ENCODE peak calls at places on chromosomes 6 and 20, in seven cellular contexts. One of them, this sample, is unnamed. For H3K4me1, the result is how much of the 10 kb centered on the place peaks cover.

GRCh38 chr20:24199493-24199892 is 210.9 kb upstream of the GGTLC1 start:
- DNase-seq in right lobe of liver: no peak
- DNase-seq in IMR-90: no peak
- DNase-seq in osteoblast: no peak
- DNase-seq in cardiac muscle cell: no peak
- DNase-seq in hepatocyte: no peak
- DNase-seq in heart left ventricle: no peak
- DNase-seq in this sample: no peak

GRCh38 chr6:11810854-11811643 is 32.4 kb upstream of the ADTRP start:
- DNase-seq in right lobe of liver: no peak
- DNase-seq in IMR-90: peak
- DNase-seq in osteoblast: peak
- DNase-seq in cardiac muscle cell: peak
- DNase-seq in hepatocyte: no peak
- DNase-seq in heart left ventricle: no peak
- DNase-seq in this sample: no peak

GRCh38 chr20:35007413-35007812 is 51.7 kb downstream of the MYH7B start:
- DNase-seq in right lobe of liver: no peak
- DNase-seq in IMR-90: no peak
- DNase-seq in osteoblast: peak
- DNase-seq in cardiac muscle cell: no peak
- DNase-seq in hepatocyte: no peak
- DNase-seq in heart left ventricle: peak
- DNase-seq in this sample: no peak

GRCh38 chr20:62651285-62652021 is 9.2 kb downstream of the SLCO4A1 start:
- DNase-seq in right lobe of liver: no peak
- DNase-seq in IMR-90: peak
- DNase-seq in osteoblast: no peak
- DNase-seq in cardiac muscle cell: peak
- DNase-seq in hepatocyte: peak
- DNase-seq in heart left ventricle: peak
- DNase-seq in this sample: peak

GRCh38 chr6:49052901-49053300 is 410.2 kb downstream of the MMUT start:
- DNase-seq in right lobe of liver: no peak
- DNase-seq in IMR-90: no peak
- DNase-seq in osteoblast: no peak
- DNase-seq in cardiac muscle cell: peak
- DNase-seq in hepatocyte: no peak
- DNase-seq in heart left ventricle: no peak
- DNase-seq in this sample: no peak

GRCh38 chr6:107110200-107110599 is 5.1 kb downstream of the BEND3 start:
- DNase-seq in right lobe of liver: no peak
- DNase-seq in IMR-90: no peak
- DNase-seq in osteoblast: no peak
- DNase-seq in cardiac muscle cell: peak
- DNase-seq in hepatocyte: no peak
- DNase-seq in heart left ventricle: no peak
- DNase-seq in this sample: no peak

GRCh38 chr6:144435602-144436426 is 150.7 kb downstream of the UTRN start:
- DNase-seq in right lobe of liver: no peak
- DNase-seq in IMR-90: no peak
- DNase-seq in osteoblast: peak
- DNase-seq in cardiac muscle cell: no peak
- DNase-seq in hepatocyte: no peak
- DNase-seq in heart left ventricle: no peak
- DNase-seq in this sample: no peak

GRCh38 chr20:50496773-50497375 is 13.3 kb upstream of the PTPN1 start:
- DNase-seq in right lobe of liver: no peak
- DNase-seq in IMR-90: no peak
- DNase-seq in osteoblast: no peak
- DNase-seq in cardiac muscle cell: no peak
- DNase-seq in hepatocyte: no peak
- DNase-seq in heart left ventricle: no peak
- DNase-seq in this sample: no peak

GRCh38 chr20:56348746-56349145 is 10.0 kb upstream of the FAM210B start:
- DNase-seq in right lobe of liver: no peak
- DNase-seq in IMR-90: no peak
- DNase-seq in osteoblast: peak
- DNase-seq in cardiac muscle cell: no peak
- DNase-seq in hepatocyte: no peak
- DNase-seq in heart left ventricle: no peak
- DNase-seq in this sample: no peak

GRCh38 chr20:25195962-25196700 is 619 bp downstream of the ENTPD6 start:
- DNase-seq in right lobe of liver: peak
- DNase-seq in IMR-90: peak
- DNase-seq in osteoblast: peak
- DNase-seq in cardiac muscle cell: no peak
- DNase-seq in hepatocyte: peak
- DNase-seq in heart left ventricle: peak
- DNase-seq in this sample: no peak

GRCh38 chr6:22399693-22400092 is 102.9 kb upstream of the PRL start:
- DNase-seq in right lobe of liver: no peak
- DNase-seq in IMR-90: peak
- DNase-seq in osteoblast: peak
- DNase-seq in cardiac muscle cell: no peak
- DNase-seq in hepatocyte: peak
- DNase-seq in heart left ventricle: no peak
- DNase-seq in this sample: no peak

GRCh38 chr6:28940859-28941680 is 17.3 kb upstream of the TRIM27 start:
- DNase-seq in right lobe of liver: peak
- DNase-seq in IMR-90: peak
- DNase-seq in osteoblast: peak
- DNase-seq in cardiac muscle cell: peak
- DNase-seq in hepatocyte: peak
- DNase-seq in heart left ventricle: peak
- DNase-seq in this sample: no peak

GRCh38 chr20:19934792-19935491 is 82.2 kb upstream of the NAA20 start:
- DNase-seq in right lobe of liver: peak
- DNase-seq in IMR-90: no peak
- DNase-seq in osteoblast: no peak
- DNase-seq in cardiac muscle cell: no peak
- DNase-seq in hepatocyte: peak
- DNase-seq in heart left ventricle: peak
- DNase-seq in this sample: peak

GRCh38 chr6:1872649-1873131 is 263.0 kb downstream of the FOXC1 start:
- DNase-seq in right lobe of liver: no peak
- DNase-seq in IMR-90: peak
- DNase-seq in osteoblast: no peak
- DNase-seq in cardiac muscle cell: peak
- DNase-seq in hepatocyte: peak
- DNase-seq in heart left ventricle: peak
- DNase-seq in this sample: no peak

GRCh38 chr6:13404115-13404891 is 76.0 kb upstream of the TBC1D7 start:
- DNase-seq in right lobe of liver: no peak
- DNase-seq in IMR-90: peak
- DNase-seq in osteoblast: peak
- DNase-seq in cardiac muscle cell: peak
- DNase-seq in hepatocyte: no peak
- DNase-seq in heart left ventricle: peak
- DNase-seq in this sample: no peak

GRCh38 chr20:34083137-34083536 is 28.9 kb downstream of the EIF2S2 start:
- DNase-seq in right lobe of liver: peak
- DNase-seq in IMR-90: peak
- DNase-seq in osteoblast: peak
- DNase-seq in cardiac muscle cell: peak
- DNase-seq in hepatocyte: peak
- DNase-seq in heart left ventricle: peak
- DNase-seq in this sample: peak

GRCh38 chr6:52360028-52360427 is 1.9 kb upstream of the PAQR8 start:
- DNase-seq in right lobe of liver: no peak
- DNase-seq in IMR-90: no peak
- DNase-seq in osteoblast: no peak
- DNase-seq in cardiac muscle cell: no peak
- DNase-seq in hepatocyte: no peak
- DNase-seq in heart left ventricle: no peak
- DNase-seq in this sample: no peak

GRCh38 chr6:4802312-4802935 is 26.2 kb downstream of the CDYL start:
- DNase-seq in right lobe of liver: no peak
- DNase-seq in IMR-90: no peak
- DNase-seq in osteoblast: no peak
- DNase-seq in cardiac muscle cell: no peak
- DNase-seq in hepatocyte: no peak
- DNase-seq in heart left ventricle: no peak
- DNase-seq in this sample: no peak

GRCh38 chr20:17505664-17506517 is 25.3 kb downstream of the BFSP1 start:
- DNase-seq in right lobe of liver: no peak
- DNase-seq in IMR-90: peak
- DNase-seq in osteoblast: no peak
- DNase-seq in cardiac muscle cell: peak
- DNase-seq in hepatocyte: no peak
- DNase-seq in heart left ventricle: no peak
- DNase-seq in this sample: no peak

GRCh38 chr6:157760589-157761330 is 62.3 kb upstream of the SNX9 start:
- DNase-seq in right lobe of liver: no peak
- DNase-seq in IMR-90: peak
- DNase-seq in osteoblast: peak
- DNase-seq in cardiac muscle cell: peak
- DNase-seq in hepatocyte: no peak
- DNase-seq in heart left ventricle: no peak
- DNase-seq in this sample: no peak
- H3K4me1 ChIP-seq in right lobe of liver: under half
- H3K4me1 ChIP-seq in IMR-90: under half
- H3K4me1 ChIP-seq in osteoblast: under half
- H3K4me1 ChIP-seq in cardiac muscle cell: under half
- H3K4me1 ChIP-seq in hepatocyte: under half
- H3K4me1 ChIP-seq in heart left ventricle: under half
- H3K4me1 ChIP-seq in this sample: half or more

GRCh38 chr6:129359811-129360787 is 349.9 kb downstream of the ARHGAP18 start:
- DNase-seq in right lobe of liver: no peak
- DNase-seq in IMR-90: no peak
- DNase-seq in osteoblast: no peak
- DNase-seq in cardiac muscle cell: no peak
- DNase-seq in hepatocyte: no peak
- DNase-seq in heart left ventricle: no peak
- DNase-seq in this sample: no peak
- TF ChIP-seq CTCF in right lobe of liver: no peak
- TF ChIP-seq CTCF in IMR-90: no peak
- TF ChIP-seq CTCF in osteoblast: no peak
- TF ChIP-seq CTCF in cardiac muscle cell: no peak
- TF ChIP-seq CTCF in hepatocyte: no peak
- TF ChIP-seq CTCF in heart left ventricle: no peak
- TF ChIP-seq CTCF in this sample: no peak

GRCh38 chr6:54899442-54899841 is 52.9 kb downstream of the FAM83B start:
- DNase-seq in right lobe of liver: no peak
- DNase-seq in IMR-90: no peak
- DNase-seq in osteoblast: no peak
- DNase-seq in cardiac muscle cell: no peak
- DNase-seq in hepatocyte: no peak
- DNase-seq in heart left ventricle: no peak
- DNase-seq in this sample: no peak

GRCh38 chr6:54892831-54893230 is 46.3 kb downstream of the FAM83B start:
- DNase-seq in right lobe of liver: no peak
- DNase-seq in IMR-90: peak
- DNase-seq in osteoblast: peak
- DNase-seq in cardiac muscle cell: peak
- DNase-seq in hepatocyte: no peak
- DNase-seq in heart left ventricle: no peak
- DNase-seq in this sample: no peak

GRCh38 chr6:54897462-54898189 is 51.1 kb downstream of the FAM83B start:
- DNase-seq in right lobe of liver: no peak
- DNase-seq in IMR-90: peak
- DNase-seq in osteoblast: peak
- DNase-seq in cardiac muscle cell: peak
- DNase-seq in hepatocyte: no peak
- DNase-seq in heart left ventricle: no peak
- DNase-seq in this sample: no peak

GRCh38 chr6:54893818-54894217 is 47.2 kb downstream of the FAM83B start:
- DNase-seq in right lobe of liver: no peak
- DNase-seq in IMR-90: no peak
- DNase-seq in osteoblast: no peak
- DNase-seq in cardiac muscle cell: no peak
- DNase-seq in hepatocyte: no peak
- DNase-seq in heart left ventricle: no peak
- DNase-seq in this sample: no peak

DNA sequence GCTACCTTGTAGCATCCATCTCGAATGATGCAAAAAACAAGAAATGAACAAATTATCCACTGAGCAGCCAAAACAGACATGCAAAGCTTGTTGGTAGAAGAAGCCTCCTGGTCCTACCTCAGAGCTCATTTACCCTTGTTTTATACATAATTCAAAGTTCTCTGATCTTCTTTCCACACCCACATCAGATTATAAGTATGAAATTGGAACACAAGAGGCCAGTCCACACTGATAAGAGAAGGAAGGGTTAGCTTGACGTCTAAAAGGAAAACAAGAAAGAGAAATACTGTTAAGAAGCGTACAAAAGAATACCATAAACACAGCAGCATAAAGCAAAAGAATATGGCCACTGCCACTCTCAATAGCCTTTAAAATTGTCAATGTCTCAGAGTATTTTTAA is 49.7 kb downstream of the FAM83B start:
- DNase-seq in right lobe of liver: no peak
- DNase-seq in IMR-90: no peak
- DNase-seq in osteoblast: no peak
- DNase-seq in cardiac muscle cell: no peak
- DNase-seq in hepatocyte: no peak
- DNase-seq in heart left ventricle: no peak
- DNase-seq in this sample: no peak
- H3K27ac ChIP-seq in right lobe of liver: no peak
- H3K27ac ChIP-seq in IMR-90: no peak
- H3K27ac ChIP-seq in osteoblast: no peak
- H3K27ac ChIP-seq in cardiac muscle cell: no peak
- H3K27ac ChIP-seq in hepatocyte: no peak
- H3K27ac ChIP-seq in heart left ventricle: no peak
- H3K27ac ChIP-seq in this sample: no peak

GRCh38 chr6:151391471-151392428 is at the start of gene ZBTB2:
- DNase-seq in right lobe of liver: peak
- DNase-seq in IMR-90: peak
- DNase-seq in osteoblast: peak
- DNase-seq in cardiac muscle cell: peak
- DNase-seq in hepatocyte: peak
- DNase-seq in heart left ventricle: peak
- DNase-seq in this sample: peak

GRCh38 chr6:151389640-151390275 is 1.6 kb downstream of the ZBTB2 start:
- DNase-seq in right lobe of liver: peak
- DNase-seq in IMR-90: peak
- DNase-seq in osteoblast: peak
- DNase-seq in cardiac muscle cell: peak
- DNase-seq in hepatocyte: peak
- DNase-seq in heart left ventricle: peak
- DNase-seq in this sample: peak

GRCh38 chr6:151388997-151389639 is 2.2 kb downstream of the ZBTB2 start:
- DNase-seq in right lobe of liver: no peak
- DNase-seq in IMR-90: no peak
- DNase-seq in osteoblast: no peak
- DNase-seq in cardiac muscle cell: no peak
- DNase-seq in hepatocyte: peak
- DNase-seq in heart left ventricle: no peak
- DNase-seq in this sample: no peak

GRCh38 chr6:151391021-151391470 is 313 bp downstream of the ZBTB2 start:
- DNase-seq in right lobe of liver: peak
- DNase-seq in IMR-90: peak
- DNase-seq in osteoblast: peak
- DNase-seq in cardiac muscle cell: peak
- DNase-seq in hepatocyte: peak
- DNase-seq in heart left ventricle: peak
- DNase-seq in this sample: peak

GRCh38 chr6:151390276-151391020 is 911 bp downstream of the ZBTB2 start:
- DNase-seq in right lobe of liver: peak
- DNase-seq in IMR-90: peak
- DNase-seq in osteoblast: peak
- DNase-seq in cardiac muscle cell: peak
- DNase-seq in hepatocyte: peak
- DNase-seq in heart left ventricle: peak
- DNase-seq in this sample: peak
- H3K4me1 ChIP-seq in right lobe of liver: under half
- H3K4me1 ChIP-seq in IMR-90: under half
- H3K4me1 ChIP-seq in osteoblast: under half
- H3K4me1 ChIP-seq in cardiac muscle cell: under half
- H3K4me1 ChIP-seq in hepatocyte: under half
- H3K4me1 ChIP-seq in heart left ventricle: under half
- H3K4me1 ChIP-seq in this sample: under half